ENCODE peak calls at places on chromosomes 13 and 19, in ten cellular contexts. G, F, U, O, P, A, V, Q, Y and H are unnamed samples.

GRCh38 chr13:94079876-94080275 is 399.6 kb downstream of the DCT start:
- DNase-seq in G (no peak), F (no peak), U (peak; percentile 54), O (no peak), P (no peak), A (no peak), V (no peak), Q (no peak), Y (peak; percentile 58), H (no peak)

GRCh38 chr19:48230555-48231129 is 25.1 kb downstream of the CARD8 start:
- DNase-seq in G (no peak), F (no peak), U (no peak), O (no peak), P (no peak), A (no peak), V (no peak), Q (no peak), Y (no peak), H (no peak)

GRCh38 chr13:23996456-23996855 is 99.2 kb upstream of the C1QTNF9B start:
- DNase-seq in G (no peak), F (no peak), U (no peak), O (no peak), P (no peak), A (no peak), V (no peak), Q (no peak), Y (no peak), H (no peak)

GRCh38 chr19:23071087-23071511 is 45.7 kb upstream of the ZNF730 start:
- DNase-seq in G (no peak), F (peak; percentile 71), U (peak; percentile 3), O (peak; percentile 26), P (peak; percentile 31), A (no peak), V (no peak), Q (peak; percentile 54), Y (peak; percentile 3), H (peak; percentile 42)

GRCh38 chr13:37074703-37075102 is 15.2 kb upstream of the SUPT20H start:
- DNase-seq in G (peak; percentile 21), F (peak; percentile 48), U (peak; percentile 49), O (no peak), P (no peak), A (no peak), V (no peak), Q (no peak), Y (peak; percentile 69), H (no peak)

GRCh38 chr13:19955873-19956559 is 2.5 kb upstream of the ZMYM2 start:
- DNase-seq in G (no peak), F (no peak), U (no peak), O (no peak), P (no peak), A (no peak), V (no peak), Q (no peak), Y (no peak), H (no peak)

GRCh38 chr19:55437410-55437809 is 5.7 kb downstream of the SHISA7 start:
- DNase-seq in G (peak; percentile 87), F (peak; percentile 93), U (peak; percentile 56), O (peak; percentile 67), P (peak; percentile 52), A (no peak), V (peak; percentile 84), Q (peak; percentile 64), Y (peak; percentile 63), H (peak; percentile 67)

GRCh38 chr19:37007587-37008220 is 70.5 kb upstream of the ZNF420 start:
- DNase-seq in G (no peak), F (peak; percentile 19), U (no peak), O (peak; percentile 65), P (peak; percentile 80), A (no peak), V (no peak), Q (peak; percentile 88), Y (no peak), H (peak; percentile 62)

GRCh38 chr13:50584856-50585580 is 258.5 kb downstream of the DLEU7 start:
- DNase-seq in G (peak; percentile 14), F (peak; percentile 35), U (no peak), O (no peak), P (no peak), A (no peak), V (peak; percentile 40), Q (no peak), Y (no peak), H (no peak)

DNA sequence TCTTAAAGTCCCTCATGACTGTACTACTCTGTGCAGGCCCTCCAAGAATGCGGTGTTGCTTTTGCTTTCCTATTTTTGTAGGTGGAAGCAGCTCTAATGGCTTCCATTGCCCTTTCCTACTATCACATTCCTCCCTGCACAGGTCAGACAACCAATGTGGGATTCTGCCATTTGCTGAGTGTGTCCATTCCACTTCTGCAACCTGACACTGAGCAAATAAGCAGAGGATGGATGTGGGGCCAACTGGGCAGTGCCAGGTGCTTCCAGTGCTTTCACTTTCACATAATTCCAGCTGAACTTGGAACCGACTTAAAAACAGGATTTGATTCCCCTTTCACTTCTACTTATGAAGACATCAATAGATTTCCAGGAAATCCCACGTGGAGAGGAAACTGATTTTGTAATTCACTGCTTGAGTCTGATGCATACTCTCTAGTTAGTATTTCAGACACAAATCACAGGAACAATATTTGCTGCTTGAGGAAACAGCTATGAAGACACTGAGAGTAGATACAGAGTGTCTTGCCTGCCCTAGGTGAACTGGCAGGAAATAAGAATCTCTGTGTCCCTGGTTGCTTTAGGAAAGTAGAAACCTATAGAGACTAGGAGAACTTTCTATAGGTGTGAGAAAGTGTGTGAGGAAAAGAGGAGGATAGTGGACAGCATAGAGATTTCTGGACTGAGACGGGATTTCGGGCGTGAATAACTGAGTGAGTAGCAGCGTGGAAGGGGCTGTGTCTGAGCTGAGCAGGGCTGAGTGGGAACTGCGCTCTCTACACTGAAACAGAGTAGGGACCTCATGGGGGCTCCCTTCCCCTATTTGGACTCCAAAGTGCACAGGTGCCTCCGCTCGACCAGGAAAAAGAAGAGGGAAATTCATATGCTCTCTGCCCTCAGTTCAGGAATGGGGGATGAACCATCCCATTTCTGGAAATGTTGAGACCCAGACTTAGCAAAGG is 22.5 kb downstream of the LGALS16 start:
- DNase-seq in G (no peak), F (no peak), U (peak; percentile 39), O (no peak), P (no peak), A (peak; percentile 90), V (no peak), Q (no peak), Y (peak; percentile 14), H (no peak)
- H3K4me3 ChIP-seq in G (no peak overlapping the region), F (no peak overlapping the region), U (no peak overlapping the region), O (no peak overlapping the region), P (no peak overlapping the region), A (no peak overlapping the region), V (no peak overlapping the region), Q (no peak overlapping the region), Y (no peak overlapping the region), H (no peak overlapping the region)

DNA sequence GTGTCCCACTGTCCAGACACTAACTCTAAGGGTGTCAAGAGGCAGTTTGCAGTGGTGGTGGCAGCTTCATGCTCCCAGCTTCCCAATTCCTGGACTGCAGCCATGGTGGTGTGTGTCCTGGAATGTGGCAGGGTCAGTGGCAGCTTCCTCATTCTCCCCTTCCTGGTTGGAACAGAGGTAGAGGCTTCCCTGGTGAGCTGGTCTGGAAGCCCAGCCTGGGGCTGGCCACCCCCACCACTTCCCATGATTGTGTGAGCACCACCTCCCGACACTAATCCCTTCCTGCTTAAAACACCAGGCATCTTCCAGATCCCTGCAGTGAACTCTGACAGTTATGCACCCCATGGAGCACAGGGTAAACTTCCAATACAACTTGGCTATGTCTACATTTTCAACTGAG is 134.9 kb downstream of the RAP2A start:
- DNase-seq in G (peak; percentile 83), F (no peak), U (no peak), O (peak; percentile 22), P (no peak), A (no peak), V (no peak), Q (peak; percentile 23), Y (no peak), H (no peak)
- H3K4me3 ChIP-seq in G (no peak overlapping the region), F (no peak overlapping the region), U (no peak overlapping the region), O (no peak overlapping the region), P (no peak overlapping the region), A (no peak overlapping the region), V (no peak overlapping the region), Q (no peak overlapping the region), Y (no peak overlapping the region), H (no peak overlapping the region)

GRCh38 chr19:44499559-44499958 is 763 bp downstream of the ZNF180 start:
- DNase-seq in G (no peak), F (peak; percentile 66), U (no peak), O (no peak), P (no peak), A (no peak), V (peak; percentile 18), Q (no peak), Y (no peak), H (peak; percentile 13)

GRCh38 chr19:44499962-44500949 is at the start of gene ZNF180:
- DNase-seq in G (peak; percentile 97), F (peak; percentile 99), U (peak; percentile 90), O (peak; percentile 93), P (peak; percentile 96), A (peak; percentile 73), V (peak; percentile 98), Q (peak; percentile 97), Y (peak; percentile 92), H (peak; percentile 92)

GRCh38 chr19:44496711-44497110 is 3.6 kb downstream of the ZNF180 start:
- DNase-seq in G (no peak), F (no peak), U (no peak), O (no peak), P (no peak), A (no peak), V (no peak), Q (no peak), Y (no peak), H (no peak)

DNA sequence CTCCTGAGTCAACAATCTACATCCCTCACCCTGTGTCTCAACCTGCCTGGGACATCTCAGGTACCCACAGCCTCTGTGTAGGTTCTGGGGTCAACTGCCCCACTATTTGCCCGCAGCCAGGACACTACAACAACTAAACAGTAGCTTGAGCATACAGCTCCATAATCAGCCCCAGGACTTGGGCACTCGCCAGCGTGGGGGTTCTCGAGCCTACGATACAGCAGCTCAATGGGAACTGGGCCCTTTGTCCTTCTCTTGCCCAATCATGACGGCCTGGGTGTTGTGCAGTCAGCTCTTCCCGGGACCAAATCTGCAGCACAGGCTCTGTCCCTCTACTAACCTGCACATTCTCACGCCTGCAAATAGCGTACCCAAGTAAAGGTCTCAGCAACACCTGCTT is 1.3 kb downstream of the ZNF180 start:
- DNase-seq in G (no peak), F (no peak), U (no peak), O (no peak), P (no peak), A (no peak), V (no peak), Q (no peak), Y (no peak), H (peak; percentile 22)
- H3K4me3 ChIP-seq in G (no peak overlapping the region), F (peak overlapping the region; percentile 99), U (no peak overlapping the region), O (no peak overlapping the region), P (peak overlapping the region; percentile 81), A (no peak overlapping the region), V (peak overlapping the region; percentile 89), Q (peak overlapping the region; percentile 76), Y (peak overlapping the region; percentile 97), H (no peak overlapping the region)

DNA sequence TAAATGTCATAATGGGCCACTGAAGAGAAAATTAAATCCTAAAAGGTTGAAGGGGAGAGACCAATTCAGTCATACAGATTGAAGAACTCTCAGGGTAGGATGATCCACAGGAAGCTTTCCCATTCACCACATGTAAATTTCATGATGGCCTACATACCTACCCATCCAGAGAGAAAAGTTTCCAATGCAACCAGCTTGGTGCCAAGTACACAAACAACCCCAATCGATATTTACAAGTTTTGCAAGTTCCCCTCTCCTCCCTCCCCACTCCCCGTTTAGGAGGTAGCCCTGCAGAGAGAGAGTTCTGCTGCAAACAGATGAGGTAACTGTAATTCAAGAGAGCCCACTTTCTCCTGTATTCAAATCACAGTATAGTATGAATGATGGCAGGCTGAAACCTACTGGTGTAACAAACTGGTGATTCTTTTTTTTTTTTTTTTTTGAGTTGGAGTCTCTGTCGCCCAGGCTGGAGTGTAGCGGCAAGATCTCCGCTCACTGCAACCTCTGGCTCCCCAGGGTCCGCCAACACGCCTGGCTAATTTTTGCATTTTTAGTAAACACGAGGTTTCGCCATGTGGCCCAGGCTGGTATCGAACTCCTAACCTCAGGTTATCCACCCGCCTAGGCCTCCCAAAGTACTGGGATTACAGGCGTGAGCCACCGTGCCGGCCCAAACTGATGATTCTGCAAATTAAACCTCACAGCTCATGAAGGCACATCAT is 14.4 kb downstream of the FOXO1 start:
- DNase-seq in G (peak; percentile 73), F (peak; percentile 83), U (no peak), O (no peak), P (no peak), A (no peak), V (no peak), Q (no peak), Y (no peak), H (no peak)
- H3K4me3 ChIP-seq in G (no peak overlapping the region), F (peak overlapping the region; percentile 14), U (no peak overlapping the region), O (no peak overlapping the region), P (no peak overlapping the region), A (no peak overlapping the region), V (no peak overlapping the region), Q (no peak overlapping the region), Y (no peak overlapping the region), H (no peak overlapping the region)